ENCODE peak calls at places on chromosomes 1 and 21, in nine cellular contexts. Z is IMR-90; N is lower lobe of right lung; K is colonic mucosa; J is GM23248; L is K562; W is PC-3; Y is CD8-positive, alpha-beta T cell; P is fibroblast of lung. T is an unnamed sample. For H3K4me1, the result is how much of the 10 kb centered on the place peaks cover.

GRCh38 chr1:74652711-74653131 is 20.9 kb downstream of the ERICH3 start:
- DNase-seq in Z (peak), N (no peak), K (no peak), J (peak), L (no peak), W (peak), Y (no peak), P (peak), T (peak)

GRCh38 chr1:44890007-44890406 is 47.0 kb upstream of the PTCH2 start:
- DNase-seq in Z (no peak), N (no peak), K (no peak), J (no peak), L (peak), W (no peak), Y (no peak), P (no peak), T (no peak)

GRCh38 chr1:163275222-163275621 is 46.5 kb upstream of the NUF2 start:
- DNase-seq in Z (peak), N (no peak), K (no peak), J (peak), L (peak), W (no peak), Y (no peak), P (peak), T (no peak)

GRCh38 chr1:10724052-10724494 is 72.4 kb downstream of the CASZ1 start:
- DNase-seq in Z (peak), N (peak), K (peak), J (peak), L (no peak), W (peak), Y (no peak), P (peak), T (peak)

GRCh38 chr1:85473390-85473789 is 8.4 kb upstream of the DDAH1 start:
- DNase-seq in Z (peak), N (peak), K (no peak), J (peak), L (no peak), W (peak), Y (no peak), P (peak), T (peak)

GRCh38 chr1:179016694-179017382 is 8.9 kb upstream of the FAM20B start:
- DNase-seq in Z (peak), N (peak), K (peak), J (peak), L (peak), W (peak), Y (no peak), P (peak), T (peak)

GRCh38 chr1:244962140-244962539 is 97.8 kb upstream of the HNRNPU start:
- DNase-seq in Z (no peak), N (no peak), K (no peak), J (peak), L (no peak), W (no peak), Y (no peak), P (no peak), T (peak)

GRCh38 chr1:168609133-168609715 is 32.8 kb downstream of the XCL1 start:
- DNase-seq in Z (peak), N (no peak), K (no peak), J (peak), L (peak), W (peak), Y (no peak), P (peak), T (peak)

GRCh38 chr1:21647431-21648373 is 21.5 kb downstream of the RAP1GAP start:
- DNase-seq in Z (peak), N (no peak), K (peak), J (peak), L (peak), W (peak), Y (no peak), P (peak), T (peak)

DNA sequence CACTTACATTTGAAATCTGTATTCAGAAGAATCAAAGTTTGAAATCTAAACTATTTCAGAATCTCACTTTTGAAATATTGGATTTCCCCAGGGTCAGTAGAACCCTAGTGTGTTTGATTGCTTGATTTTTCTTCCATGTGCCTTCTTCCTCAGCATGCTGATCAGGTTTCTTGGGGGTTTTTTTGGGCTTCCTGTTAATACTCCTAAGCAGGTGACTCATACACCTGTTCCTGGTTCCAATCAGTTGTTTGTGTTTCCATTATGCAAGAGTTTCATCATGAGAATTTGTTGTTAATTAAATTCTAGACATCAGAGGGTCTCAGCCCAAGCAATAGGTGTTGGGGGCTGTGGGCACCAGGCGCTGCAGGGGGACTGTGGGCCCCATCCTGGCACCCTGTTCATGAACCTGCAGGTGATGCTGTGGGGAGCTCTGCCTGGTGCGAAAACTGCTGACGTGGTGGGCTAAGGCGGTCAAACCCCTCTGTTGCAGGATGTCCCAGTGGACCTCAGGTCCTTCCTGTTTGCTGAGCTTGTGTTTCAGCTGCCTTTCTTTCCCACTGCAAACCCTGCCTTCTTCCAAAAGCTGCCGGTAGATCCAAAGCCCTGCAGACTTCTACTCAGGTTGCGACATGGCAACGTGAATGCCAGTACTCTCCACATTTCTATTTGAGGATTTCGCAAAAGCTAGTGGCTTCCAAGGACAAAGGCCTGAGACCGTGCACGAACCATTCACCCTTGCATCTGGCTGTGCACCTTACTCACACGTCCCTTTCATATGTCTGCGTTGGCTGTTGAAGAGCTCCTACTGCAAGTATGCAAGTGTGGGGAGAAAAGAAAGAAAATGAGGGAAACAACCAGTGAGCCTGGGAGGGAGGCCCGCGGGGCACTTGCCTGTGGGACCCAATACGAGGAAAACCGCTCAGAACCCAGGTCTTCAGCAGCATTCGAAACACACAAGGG is 6.4 kb upstream of the RRP1 start:
- DNase-seq in Z (no peak), N (no peak), K (no peak), J (no peak), L (no peak), W (peak), Y (no peak), P (no peak), T (no peak)
- H3K27ac ChIP-seq in Z (no peak), N (peak), K (no peak), J (no peak), L (no peak), W (peak), Y (no peak), P (no peak), T (no peak)

GRCh38 chr21:45318146-45318555 is 30.5 kb upstream of the POFUT2 start:
- DNase-seq in Z (no peak), N (no peak), K (no peak), J (no peak), L (no peak), W (no peak), Y (no peak), P (no peak), T (peak)
- H3K4me1 ChIP-seq in Z (under half), N (under half), K (under half), J (under half), L (half or more), W (under half), Y (under half), P (under half), T (under half)

DNA sequence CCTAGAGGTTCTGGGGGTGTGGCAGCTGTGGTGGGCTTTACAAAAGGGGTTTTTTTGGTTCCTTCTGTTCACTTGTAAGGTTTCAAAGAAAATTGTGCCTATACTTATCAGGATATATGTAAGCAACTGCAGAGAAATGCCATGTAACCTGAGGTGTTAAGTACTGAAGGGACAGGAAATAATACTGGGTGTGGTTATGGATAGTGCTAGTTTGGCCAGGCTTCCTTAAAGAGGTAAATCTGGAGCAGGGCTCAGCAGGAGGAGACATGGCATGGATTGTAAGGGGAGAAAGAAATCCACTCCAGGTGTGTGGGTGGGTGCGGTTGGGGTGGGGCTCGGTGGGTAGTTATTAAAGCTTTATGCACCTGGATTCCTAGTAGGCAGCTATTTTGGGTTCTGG is 28.3 kb downstream of the KIRREL1 start:
- DNase-seq in Z (no peak), N (no peak), K (peak), J (peak), L (no peak), W (peak), Y (no peak), P (no peak), T (no peak)
- H3K27ac ChIP-seq in Z (peak), N (peak), K (peak), J (peak), L (no peak), W (no peak), Y (no peak), P (no peak), T (peak)

DNA sequence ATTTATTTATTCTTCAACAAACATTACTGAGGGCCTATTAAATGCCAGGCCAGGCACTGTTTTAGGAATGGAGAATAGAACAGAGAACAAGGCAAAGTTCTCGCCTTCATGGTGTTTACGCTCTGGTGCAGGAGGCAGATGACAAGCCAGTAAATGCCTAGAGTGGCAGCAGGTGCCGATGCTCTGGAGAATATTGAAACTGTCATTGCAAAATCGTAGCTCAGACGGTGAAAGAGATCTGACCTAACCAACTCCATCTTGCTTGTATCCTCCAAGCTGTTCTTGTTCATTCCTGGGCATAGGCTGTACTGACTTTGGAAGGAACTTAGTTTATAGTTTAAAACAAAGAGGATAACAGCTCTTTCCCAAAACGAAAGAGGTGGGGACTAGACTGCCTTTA is 13.5 kb upstream of the ENO1 start:
- DNase-seq in Z (no peak), N (no peak), K (no peak), J (no peak), L (no peak), W (no peak), Y (no peak), P (no peak), T (no peak)
- H3K4me1 ChIP-seq in Z (under half), N (under half), K (under half), J (under half), L (under half), W (under half), Y (under half), P (under half), T (under half)

GRCh38 chr1:206579747-206580437 is 32.4 kb downstream of the EIF2D start:
- DNase-seq in Z (peak), N (peak), K (peak), J (peak), L (peak), W (peak), Y (peak), P (peak), T (peak)
- H3K27ac ChIP-seq in Z (no peak), N (peak), K (peak), J (peak), L (peak), W (peak), Y (peak), P (no peak), T (peak)

GRCh38 chr1:212244441-212244840 is 40.8 kb upstream of the PPP2R5A start:
- DNase-seq in Z (no peak), N (no peak), K (no peak), J (no peak), L (no peak), W (no peak), Y (no peak), P (no peak), T (no peak)

GRCh38 chr1:212242288-212242984 is 42.8 kb upstream of the PPP2R5A start:
- DNase-seq in Z (no peak), N (no peak), K (no peak), J (no peak), L (peak), W (no peak), Y (no peak), P (no peak), T (peak)

GRCh38 chr1:212242985-212243308 is 42.3 kb upstream of the PPP2R5A start:
- DNase-seq in Z (no peak), N (no peak), K (no peak), J (no peak), L (no peak), W (no peak), Y (no peak), P (no peak), T (peak)

GRCh38 chr1:212247179-212247721 is 38.0 kb upstream of the PPP2R5A start:
- DNase-seq in Z (peak), N (no peak), K (no peak), J (peak), L (peak), W (no peak), Y (no peak), P (peak), T (peak)

GRCh38 chr1:212247987-212248386 is 37.2 kb upstream of the PPP2R5A start:
- DNase-seq in Z (no peak), N (no peak), K (no peak), J (no peak), L (no peak), W (no peak), Y (no peak), P (no peak), T (no peak)
- H3K4me1 ChIP-seq in Z (under half), N (under half), K (under half), J (under half), L (under half), W (under half), Y (under half), P (under half), T (under half)

GRCh38 chr21:43374228-43374885 is 52.6 kb downstream of the SIK1 start:
- DNase-seq in Z (no peak), N (no peak), K (no peak), J (no peak), L (no peak), W (no peak), Y (no peak), P (no peak), T (no peak)
- H3K27ac ChIP-seq in Z (no peak), N (no peak), K (no peak), J (no peak), L (no peak), W (no peak), Y (no peak), P (no peak), T (no peak)

DNA sequence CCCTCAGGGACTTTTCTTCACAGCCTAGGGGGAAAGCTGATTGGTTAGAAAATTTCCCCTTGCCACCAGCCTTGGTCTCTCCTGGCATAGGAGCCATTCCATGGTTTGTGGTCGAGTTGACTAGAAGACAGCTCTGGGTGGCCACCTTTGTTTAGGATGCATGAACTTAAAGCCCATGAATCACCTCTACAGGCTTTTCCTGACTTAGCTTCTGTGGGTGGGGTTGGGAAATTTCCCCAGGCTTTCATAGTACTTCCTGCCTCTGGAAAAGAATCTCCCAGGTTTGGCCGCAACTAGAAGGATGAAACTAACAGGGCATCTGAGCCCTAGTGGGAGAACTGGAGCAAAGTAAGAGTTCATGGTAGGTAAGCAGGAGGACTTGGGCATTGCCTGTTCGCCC is 72.6 kb downstream of the SNRPE start:
- DNase-seq in Z (no peak), N (no peak), K (no peak), J (no peak), L (no peak), W (peak), Y (no peak), P (no peak), T (no peak)
- H3K4me1 ChIP-seq in Z (under half), N (under half), K (under half), J (under half), L (under half), W (under half), Y (under half), P (under half), T (under half)

GRCh38 chr21:29117372-29117955 is 13.0 kb upstream of the MAP3K7CL start:
- DNase-seq in Z (no peak), N (no peak), K (no peak), J (no peak), L (no peak), W (no peak), Y (no peak), P (no peak), T (no peak)

GRCh38 chr21:29121759-29122158 is 8.7 kb upstream of the MAP3K7CL start:
- DNase-seq in Z (no peak), N (no peak), K (no peak), J (no peak), L (no peak), W (no peak), Y (no peak), P (no peak), T (no peak)

GRCh38 chr21:29114765-29115164 is 15.7 kb upstream of the MAP3K7CL start:
- DNase-seq in Z (peak), N (no peak), K (no peak), J (peak), L (no peak), W (peak), Y (no peak), P (peak), T (peak)

GRCh38 chr21:29115899-29116298 is 14.5 kb upstream of the MAP3K7CL start:
- DNase-seq in Z (peak), N (no peak), K (no peak), J (no peak), L (no peak), W (no peak), Y (no peak), P (peak), T (peak)
- H3K27ac ChIP-seq in Z (no peak), N (no peak), K (no peak), J (no peak), L (no peak), W (no peak), Y (no peak), P (no peak), T (no peak)

T was measured in osteoblast.